ENCODE peak calls at places on chromosomes 2 and 18, in eight cellular contexts. L is pancreas, W is cardiac muscle cell, S is right cardiac atrium, G is HL-60, I is AG10803, E is fibroblast of lung, D is AG04450. Q is an unnamed sample.

GRCh38 chr2:3189076-3189591 is 188.5 kb downstream of the EIPR1 start:
- DNase-seq in L (no peak), W (no peak), S (no peak), G (no peak), I (no peak), E (no peak), D (no peak), Q (no peak)

GRCh38 chr2:163428187-163428586 is 307.6 kb downstream of the FIGN start:
- DNase-seq in L (no peak), W (no peak), S (no peak), G (no peak), I (no peak), E (no peak), D (no peak), Q (no peak)

GRCh38 chr2:11248-11941 is 34.9 kb downstream of the FAM110C start:
- DNase-seq in L (peak; percentile 80), W (peak; percentile 65), S (peak; percentile 90), G (peak; percentile 42), I (peak; percentile 4), E (peak; percentile 85), D (no peak), Q (no peak)

GRCh38 chr2:159712929-159713575 is 746 bp downstream of the MARCHF7 start:
- DNase-seq in L (no peak), W (no peak), S (no peak), G (no peak), I (peak; percentile 21), E (peak; percentile 24), D (no peak), Q (no peak)

GRCh38 chr2:130819226-130819914 is 17.3 kb upstream of the ARHGEF4 start:
- DNase-seq in L (no peak), W (no peak), S (no peak), G (no peak), I (no peak), E (no peak), D (no peak), Q (no peak)

GRCh38 chr2:7084601-7085000 is 167.4 kb downstream of the RNF144A start:
- DNase-seq in L (no peak), W (no peak), S (no peak), G (no peak), I (no peak), E (no peak), D (no peak), Q (no peak)

GRCh38 chr18:57543560-57543959 is 42.9 kb downstream of the FECH start:
- DNase-seq in L (no peak), W (no peak), S (no peak), G (no peak), I (no peak), E (no peak), D (no peak), Q (no peak)

GRCh38 chr2:181972431-181973190 is 13.0 kb upstream of the PPP1R1C start:
- DNase-seq in L (no peak), W (peak; percentile 12), S (no peak), G (no peak), I (no peak), E (peak; percentile 75), D (no peak), Q (no peak)

GRCh38 chr18:80181642-80182461 is 65.5 kb downstream of the PARD6G start:
- DNase-seq in L (no peak), W (no peak), S (no peak), G (peak; percentile 77), I (no peak), E (no peak), D (no peak), Q (no peak)

GRCh38 chr2:100321181-100321880 is 970 bp downstream of the LONRF2 start:
- DNase-seq in L (peak; percentile 73), W (peak; percentile 40), S (peak; percentile 70), G (no peak), I (no peak), E (peak; percentile 15), D (no peak), Q (no peak)

GRCh38 chr2:96527990-96528679 is 8.4 kb upstream of the ARID5A start:
- DNase-seq in L (no peak), W (peak; percentile 67), S (peak; percentile 88), G (peak; percentile 70), I (no peak), E (peak; percentile 44), D (no peak), Q (no peak)

GRCh38 chr2:9782197-9782719 is 61.0 kb upstream of the TAF1B start:
- DNase-seq in L (no peak), W (no peak), S (peak; percentile 49), G (no peak), I (no peak), E (no peak), D (no peak), Q (no peak)

GRCh38 chr18:43800584-43800983 is 523.3 kb upstream of the SYT4 start:
- DNase-seq in L (no peak), W (no peak), S (no peak), G (no peak), I (no peak), E (no peak), D (no peak), Q (no peak)

GRCh38 chr2:29920130-29920577 is 1.2 kb downstream of the ALK start:
- DNase-seq in L (peak; percentile 61), W (peak; percentile 45), S (peak; percentile 88), G (no peak), I (peak; percentile 14), E (peak; percentile 13), D (no peak), Q (no peak)

GRCh38 chr18:22783662-22784076 is 149.5 kb upstream of the RBBP8 start:
- DNase-seq in L (no peak), W (no peak), S (no peak), G (no peak), I (no peak), E (no peak), D (no peak), Q (no peak)

GRCh38 chr2:100757621-100758394 is 62.1 kb upstream of the NPAS2 start:
- DNase-seq in L (no peak), W (peak; percentile 86), S (no peak), G (no peak), I (peak; percentile 83), E (peak; percentile 93), D (peak; percentile 84), Q (peak; percentile 92)

GRCh38 chr2:232420073-232420454 is 13.4 kb downstream of the ALPG start:
- DNase-seq in L (no peak), W (no peak), S (no peak), G (no peak), I (no peak), E (no peak), D (no peak), Q (no peak)

GRCh38 chr2:5464657-5465056 is 227.5 kb upstream of the SOX11 start:
- DNase-seq in L (no peak), W (no peak), S (no peak), G (no peak), I (no peak), E (no peak), D (no peak), Q (no peak)

GRCh38 chr2:70508711-70509462 is 44.7 kb downstream of the TGFA start:
- DNase-seq in L (no peak), W (no peak), S (no peak), G (no peak), I (no peak), E (no peak), D (no peak), Q (no peak)
- H3K4me3 ChIP-seq in L (no peak overlapping the region), W (no peak overlapping the region), S (no peak overlapping the region), G (no peak overlapping the region), I (no peak overlapping the region), E (no peak overlapping the region), D (no peak overlapping the region), Q (no peak overlapping the region)

GRCh38 chr18:64734063-64734462 is 585.2 kb upstream of the LINC00305 start:
- DNase-seq in L (no peak), W (no peak), S (no peak), G (no peak), I (no peak), E (no peak), D (no peak), Q (no peak)
- H3K4me3 ChIP-seq in L (no peak overlapping the region), W (no peak overlapping the region), S (no peak overlapping the region), G (no peak overlapping the region), I (no peak overlapping the region), E (no peak overlapping the region), D (no peak overlapping the region), Q (no peak overlapping the region)

GRCh38 chr2:43839776-43840564 is 1.2 kb downstream of the ABCG8 start:
- DNase-seq in L (no peak), W (no peak), S (no peak), G (no peak), I (no peak), E (no peak), D (no peak), Q (no peak)
- H3K4me3 ChIP-seq in L (no peak overlapping the region), W (no peak overlapping the region), S (no peak overlapping the region), G (no peak overlapping the region), I (no peak overlapping the region), E (no peak overlapping the region), D (no peak overlapping the region), Q (no peak overlapping the region)

GRCh38 chr18:76657911-76658475 is 163.0 kb upstream of the ZNF516 start:
- DNase-seq in L (no peak), W (no peak), S (no peak), G (peak; percentile 28), I (no peak), E (no peak), D (no peak), Q (no peak)
- H3K4me3 ChIP-seq in L (no peak overlapping the region), W (no peak overlapping the region), S (no peak overlapping the region), G (no peak overlapping the region), I (no peak overlapping the region), E (no peak overlapping the region), D (no peak overlapping the region), Q (no peak overlapping the region)

DNA sequence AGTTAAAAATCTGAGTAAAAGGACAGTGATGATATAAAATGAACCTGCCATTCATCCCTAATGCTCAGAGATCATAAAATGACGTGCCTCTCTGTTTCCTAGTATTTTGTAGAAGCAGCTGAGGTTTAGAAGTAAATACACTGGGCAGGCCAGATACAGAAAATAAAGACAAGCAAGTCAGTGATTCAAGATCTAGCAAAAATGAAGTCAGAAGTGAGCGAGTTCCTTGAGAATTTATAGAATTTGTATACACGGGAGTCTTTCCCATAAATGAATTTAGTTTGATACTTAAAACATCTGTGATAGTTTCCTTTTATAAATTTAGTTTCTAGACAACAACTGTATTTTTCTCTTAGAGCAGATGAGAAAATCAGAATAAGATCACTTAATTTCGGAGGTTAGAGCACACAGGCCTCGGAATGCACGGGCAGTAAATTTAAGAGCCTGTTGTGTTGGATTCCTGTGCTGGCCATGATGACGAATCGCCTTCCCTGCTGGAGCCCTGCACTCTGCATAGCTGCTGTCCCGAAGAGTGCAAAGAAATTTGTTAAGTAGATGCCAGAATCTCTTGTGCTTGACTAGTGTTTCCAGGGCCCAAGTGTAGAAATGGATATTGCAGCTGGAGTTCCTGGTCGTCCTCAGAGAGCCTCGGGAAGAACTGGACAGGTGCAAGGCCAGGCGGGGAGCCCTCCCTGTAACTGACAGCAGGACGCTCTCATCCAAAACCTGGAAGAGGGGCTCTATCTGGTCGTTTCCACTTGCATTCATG is 83.7 kb upstream of the RBM44 start:
- DNase-seq in L (no peak), W (peak; percentile 66), S (peak; percentile 73), G (no peak), I (no peak), E (no peak), D (no peak), Q (no peak)
- H3K4me3 ChIP-seq in L (no peak overlapping the region), W (no peak overlapping the region), S (no peak overlapping the region), G (no peak overlapping the region), I (no peak overlapping the region), E (no peak overlapping the region), D (no peak overlapping the region), Q (no peak overlapping the region)

GRCh38 chr2:66581461-66582363 is 146.8 kb downstream of the MEIS1 start:
- DNase-seq in L (peak; percentile 60), W (peak; percentile 22), S (no peak), G (no peak), I (peak; percentile 21), E (peak; percentile 70), D (no peak), Q (no peak)
- H3K4me3 ChIP-seq in L (peak overlapping the region; percentile 34), W (peak overlapping the region; percentile 41), S (no peak overlapping the region), G (no peak overlapping the region), I (peak overlapping the region; percentile 53), E (peak overlapping the region; percentile 63), D (peak overlapping the region; percentile 62), Q (peak overlapping the region; percentile 43)

Q was measured in BJ.